ENCODE peak calls at places on chromosomes 1 and 21, in five cellular contexts. V is RCC 7860, D is hepatic stellate cell, U is HS-27A, L is posterior vena cava. Z is an unnamed sample.

GRCh38 chr1:180181048-180181447 is 26.4 kb downstream of the QSOX1 start:
- DNase-seq in V (no peak), D (no peak), U (no peak), L (peak), Z (peak)

GRCh38 chr1:86155061-86155806 is 1.3 kb downstream of the COL24A1 start:
- DNase-seq in V (no peak), D (peak), U (no peak), L (peak), Z (peak)

GRCh38 chr1:157725214-157725577 is 24.6 kb upstream of the FCRL3 start:
- DNase-seq in V (no peak), D (no peak), U (no peak), L (no peak), Z (no peak)

GRCh38 chr1:77036560-77036959 is 169.3 kb downstream of the ST6GALNAC5 start:
- DNase-seq in V (peak), D (no peak), U (peak), L (no peak), Z (no peak)

GRCh38 chr1:17765444-17766411 is 10.6 kb downstream of the ACTL8 start:
- DNase-seq in V (peak), D (peak), U (peak), L (peak), Z (no peak)

GRCh38 chr1:21028520-21029145 is 148.1 kb downstream of the EIF4G3 start:
- DNase-seq in V (no peak), D (no peak), U (no peak), L (no peak), Z (no peak)

GRCh38 chr1:245609354-245609753 is 454.6 kb downstream of the KIF26B start:
- DNase-seq in V (no peak), D (no peak), U (no peak), L (no peak), Z (no peak)

GRCh38 chr1:157734328-157734727 is 33.8 kb upstream of the FCRL3 start:
- DNase-seq in V (no peak), D (no peak), U (no peak), L (no peak), Z (no peak)

GRCh38 chr1:25958475-25958874 is 39.4 kb downstream of the PAFAH2 start:
- DNase-seq in V (peak), D (peak), U (peak), L (no peak), Z (no peak)

GRCh38 chr1:72186733-72187307 is 95.5 kb downstream of the NEGR1 start:
- DNase-seq in V (peak), D (no peak), U (no peak), L (no peak), Z (no peak)

GRCh38 chr1:8652607-8653046 is 164.8 kb downstream of the RERE start:
- DNase-seq in V (no peak), D (no peak), U (no peak), L (no peak), Z (no peak)

GRCh38 chr1:233197940-233198339 is 97.6 kb downstream of the PCNX2 start:
- DNase-seq in V (no peak), D (no peak), U (no peak), L (no peak), Z (no peak)

GRCh38 chr1:40922969-40923368 is 56.5 kb upstream of the CTPS1 start:
- DNase-seq in V (no peak), D (no peak), U (no peak), L (peak), Z (peak)

GRCh38 chr1:77829851-77830250 is 50.4 kb downstream of the MIGA1 start:
- DNase-seq in V (no peak), D (no peak), U (no peak), L (no peak), Z (no peak)

GRCh38 chr1:97488505-97488904 is 432.3 kb downstream of the DPYD start:
- DNase-seq in V (no peak), D (no peak), U (no peak), L (no peak), Z (no peak)

GRCh38 chr1:58395355-58395754 is 151.2 kb downstream of the OMA1 start:
- DNase-seq in V (peak), D (peak), U (peak), L (no peak), Z (no peak)

GRCh38 chr1:210475806-210476205 is 147.1 kb downstream of the HHAT start:
- DNase-seq in V (no peak), D (no peak), U (no peak), L (no peak), Z (no peak)

GRCh38 chr1:24803987-24804530 is 58.8 kb downstream of the CLIC4 start:
- DNase-seq in V (no peak), D (no peak), U (no peak), L (no peak), Z (no peak)

GRCh38 chr1:87151500-87152421 is 176.9 kb upstream of the LMO4 start:
- DNase-seq in V (no peak), D (peak), U (peak), L (peak), Z (peak)

GRCh38 chr1:226695335-226695900 is 43.7 kb downstream of the ITPKB start:
- DNase-seq in V (no peak), D (no peak), U (no peak), L (no peak), Z (no peak)

GRCh38 chr1:39407889-39408640 is 83.4 kb upstream of the BMP8A start:
- DNase-seq in V (peak), D (no peak), U (no peak), L (no peak), Z (no peak)

GRCh38 chr1:54795100-54795665 is 5.9 kb downstream of the TTC22 start:
- DNase-seq in V (no peak), D (peak), U (no peak), L (peak), Z (no peak)

GRCh38 chr1:226420328-226420727 is 12.4 kb upstream of the PARP1 start:
- DNase-seq in V (no peak), D (no peak), U (no peak), L (no peak), Z (no peak)

GRCh38 chr1:226982451-226983177 is 42.5 kb downstream of the COQ8A start:
- DNase-seq in V (no peak), D (no peak), U (no peak), L (peak), Z (peak)

GRCh38 chr1:89823679-89824292 is 3.0 kb downstream of the LRRC8D start:
- DNase-seq in V (peak), D (no peak), U (no peak), L (no peak), Z (no peak)

GRCh38 chr1:67290236-67290635 is 17.4 kb upstream of the IL12RB2 start:
- DNase-seq in V (no peak), D (no peak), U (no peak), L (no peak), Z (no peak)

GRCh38 chr1:162006081-162006480 is 17.6 kb downstream of the OLFML2B start:
- DNase-seq in V (no peak), D (no peak), U (no peak), L (no peak), Z (no peak)

GRCh38 chr1:20723537-20724363 is 5.9 kb upstream of the KIF17 start:
- DNase-seq in V (no peak), D (no peak), U (no peak), L (peak), Z (peak)

GRCh38 chr21:41726970-41727783 is 39.7 kb downstream of the RIPK4 start:
- DNase-seq in V (peak), D (peak), U (peak), L (peak), Z (no peak)

GRCh38 chr1:39901486-39902120 is at the start of gene MYCL:
- DNase-seq in V (peak), D (peak), U (no peak), L (peak), Z (peak)

GRCh38 chr1:185238447-185238846 is 78.6 kb downstream of the IVNS1ABP start:
- DNase-seq in V (peak), D (no peak), U (no peak), L (no peak), Z (no peak)

GRCh38 chr1:18108313-18109057 is 887 bp downstream of the IGSF21 start:
- DNase-seq in V (no peak), D (no peak), U (no peak), L (no peak), Z (no peak)